ENCODE peak calls at places on chromosomes 4 and X, in eight cellular contexts. F is AG10803, B is lower lobe of right lung, C is GM10248, G is fibroblast of mammary gland, P is left lung, W is lower leg skin, U is upper lobe of left lung. Q is an unnamed sample.
A peak's percentile ranks its signal among the peaks of the same experiment; 100 is the strongest.

GRCh38 chr4:11446156-11446811 is 17.6 kb upstream of the HS3ST1 start:
- DNase-seq in F (no peak), B (no peak), C (no peak), G (no peak), P (no peak), W (no peak), U (no peak), Q (no peak)

GRCh38 chr4:124940387-124940786 is 227.9 kb upstream of the ANKRD50 start:
- DNase-seq in F (peak; percentile 96), B (no peak), C (no peak), G (peak; percentile 99), P (no peak), W (no peak), U (no peak), Q (no peak)

GRCh38 chr4:160835789-160836188 is 1328.0 kb downstream of the FSTL5 start:
- DNase-seq in F (no peak), B (no peak), C (no peak), G (no peak), P (no peak), W (no peak), U (no peak), Q (no peak)

GRCh38 chrX:155767101-155767878 is 113.9 kb upstream of the VAMP7 start:
- DNase-seq in F (peak; percentile 84), B (peak; percentile 44), C (no peak), G (peak; percentile 77), P (peak; percentile 47), W (no peak), U (peak; percentile 35), Q (no peak)

GRCh38 chr4:577499-578450 is 1.7 kb upstream of the TMEM271 start:
- DNase-seq in F (peak; percentile 4), B (no peak), C (no peak), G (peak; percentile 37), P (no peak), W (no peak), U (no peak), Q (no peak)

GRCh38 chr4:46818604-46819003 is 90.4 kb downstream of the COX7B2 start:
- DNase-seq in F (no peak), B (no peak), C (no peak), G (no peak), P (no peak), W (no peak), U (no peak), Q (no peak)

GRCh38 chr4:20474119-20474518 is 222.4 kb downstream of the SLIT2 start:
- DNase-seq in F (peak; percentile 21), B (no peak), C (no peak), G (peak; percentile 35), P (no peak), W (no peak), U (no peak), Q (no peak)

GRCh38 chr4:56910172-56910967 is 2.7 kb downstream of the REST start:
- DNase-seq in F (peak; percentile 32), B (no peak), C (no peak), G (no peak), P (no peak), W (no peak), U (no peak), Q (no peak)

GRCh38 chr4:128427832-128428366 is 140.3 kb upstream of the PGRMC2 start:
- DNase-seq in F (peak; percentile 78), B (peak; percentile 61), C (no peak), G (peak; percentile 79), P (peak; percentile 62), W (no peak), U (peak; percentile 84), Q (no peak)

GRCh38 chrX:81412428-81412827 is 210.5 kb downstream of the SH3BGRL start:
- DNase-seq in F (no peak), B (no peak), C (no peak), G (no peak), P (no peak), W (no peak), U (no peak), Q (no peak)

GRCh38 chr4:182826391-182826790 is 90.8 kb downstream of the DCTD start:
- DNase-seq in F (no peak), B (no peak), C (no peak), G (no peak), P (no peak), W (no peak), U (no peak), Q (no peak)

GRCh38 chr4:110411599-110412011 is 64.3 kb upstream of the ENPEP start:
- DNase-seq in F (no peak), B (no peak), C (no peak), G (no peak), P (no peak), W (no peak), U (no peak), Q (no peak)

GRCh38 chr4:16914208-16914607 is 15.8 kb upstream of the LDB2 start:
- DNase-seq in F (peak; percentile 55), B (no peak), C (no peak), G (peak; percentile 54), P (no peak), W (no peak), U (no peak), Q (no peak)

GRCh38 chr4:118729287-118730286 is 44.4 kb downstream of the METTL14 start:
- DNase-seq in F (peak; percentile 78), B (no peak), C (no peak), G (peak; percentile 72), P (no peak), W (no peak), U (no peak), Q (no peak)

GRCh38 chrX:153571159-153571908 is 27.6 kb downstream of the CCNQ start:
- DNase-seq in F (no peak), B (no peak), C (no peak), G (no peak), P (no peak), W (no peak), U (no peak), Q (no peak)

GRCh38 chrX:153576961-153577360 is 22.0 kb downstream of the CCNQ start:
- DNase-seq in F (no peak), B (no peak), C (no peak), G (no peak), P (no peak), W (no peak), U (no peak), Q (no peak)

GRCh38 chrX:153576239-153576870 is 22.6 kb downstream of the CCNQ start:
- DNase-seq in F (no peak), B (no peak), C (no peak), G (no peak), P (no peak), W (no peak), U (no peak), Q (no peak)

GRCh38 chrX:153572601-153573000 is 26.3 kb downstream of the CCNQ start:
- DNase-seq in F (no peak), B (no peak), C (no peak), G (no peak), P (no peak), W (no peak), U (no peak), Q (no peak)

GRCh38 chrX:153573999-153574398 is 24.9 kb downstream of the CCNQ start:
- DNase-seq in F (no peak), B (no peak), C (peak; percentile 34), G (no peak), P (no peak), W (no peak), U (no peak), Q (no peak)
- TF ChIP-seq CTCF in F (no peak), B (no peak), C (no peak), G (no peak), P (no peak), W (no peak), U (no peak), Q (no peak)

DNA sequence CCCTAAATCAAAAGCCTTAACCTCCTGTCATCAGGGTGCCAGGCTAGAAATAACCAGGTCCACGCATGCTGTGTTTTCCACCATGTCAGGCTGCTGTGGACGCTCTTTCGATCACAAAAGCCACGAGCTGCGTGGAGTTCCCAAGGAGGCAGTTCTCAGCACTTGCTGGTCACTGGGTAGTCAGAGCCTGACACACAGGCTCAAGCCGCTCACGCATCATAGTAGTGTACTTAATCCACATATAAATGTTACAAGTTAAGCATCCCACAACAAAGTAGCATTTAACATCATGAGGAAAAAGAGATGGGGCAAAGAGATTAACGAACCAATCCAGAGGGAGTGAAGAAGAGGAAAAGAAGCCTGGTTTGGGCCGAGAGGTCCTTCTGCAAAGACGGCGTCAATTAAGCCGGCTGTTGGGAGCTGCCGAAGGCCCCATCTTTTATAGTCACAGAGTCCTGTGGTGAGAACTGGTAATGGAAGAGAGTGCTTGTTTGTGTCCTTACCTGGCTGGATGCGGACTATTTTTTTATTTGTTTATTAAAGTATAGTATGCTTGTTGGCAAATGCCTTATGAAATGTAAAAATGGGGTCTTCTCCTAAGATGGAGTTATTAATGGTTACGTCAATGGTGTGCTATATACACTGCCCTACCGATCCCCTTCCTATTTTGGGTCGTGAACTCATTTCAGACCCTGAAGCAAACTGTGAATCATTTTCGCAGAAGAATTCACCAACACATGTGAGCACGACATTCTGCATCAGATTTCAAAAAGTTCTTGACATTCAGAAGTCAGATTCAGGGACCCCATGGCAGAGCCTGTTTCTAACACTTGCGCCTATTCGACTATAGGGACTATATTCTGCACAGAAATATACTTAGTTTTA is 675 bp downstream of the PRIMPOL start:
- DNase-seq in F (peak; percentile 43), B (no peak), C (no peak), G (peak; percentile 63), P (peak; percentile 37), W (no peak), U (peak; percentile 35), Q (no peak)
- TF ChIP-seq CTCF in F (no peak), B (no peak), C (no peak), G (no peak), P (no peak), W (no peak), U (no peak), Q (no peak)

DNA sequence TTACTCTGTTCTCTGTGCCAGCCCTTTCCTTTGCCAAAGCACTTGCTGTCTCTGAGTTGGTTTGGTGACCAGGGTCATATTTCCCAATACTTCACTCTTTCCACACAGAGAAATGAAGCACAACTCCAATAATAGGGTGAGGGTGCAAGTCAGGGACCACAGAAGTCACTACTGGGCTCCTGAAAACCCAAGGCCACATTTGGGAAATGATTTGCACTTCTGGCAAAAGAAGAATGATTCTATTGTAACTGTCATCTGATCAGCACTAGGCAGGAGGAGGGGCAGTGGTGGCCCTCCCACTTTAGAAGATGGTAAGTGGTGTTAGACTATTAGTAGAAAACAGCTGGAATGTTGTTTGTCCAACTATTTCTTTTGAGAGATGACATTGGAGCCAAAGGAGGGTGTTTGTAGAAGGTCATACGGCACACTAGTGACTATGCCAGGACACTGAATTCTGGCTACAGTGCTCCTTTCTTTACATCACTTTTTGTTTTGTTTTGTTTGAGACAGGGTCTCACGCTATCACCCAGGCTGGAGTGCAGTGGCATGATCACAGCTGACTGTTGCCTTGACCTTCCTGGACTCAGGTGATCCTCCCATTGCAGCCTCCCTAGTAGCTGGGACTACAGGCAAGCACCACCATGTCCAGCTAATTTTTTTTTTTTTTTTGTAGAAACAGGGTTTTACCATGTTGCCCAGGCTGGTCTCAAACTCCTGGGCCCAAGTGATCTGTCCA is 10.8 kb upstream of the HADH start:
- DNase-seq in F (no peak), B (no peak), C (no peak), G (no peak), P (no peak), W (no peak), U (no peak), Q (no peak)
- TF ChIP-seq CTCF in F (no peak), B (no peak), C (no peak), G (no peak), P (no peak), W (no peak), U (no peak), Q (no peak)

DNA sequence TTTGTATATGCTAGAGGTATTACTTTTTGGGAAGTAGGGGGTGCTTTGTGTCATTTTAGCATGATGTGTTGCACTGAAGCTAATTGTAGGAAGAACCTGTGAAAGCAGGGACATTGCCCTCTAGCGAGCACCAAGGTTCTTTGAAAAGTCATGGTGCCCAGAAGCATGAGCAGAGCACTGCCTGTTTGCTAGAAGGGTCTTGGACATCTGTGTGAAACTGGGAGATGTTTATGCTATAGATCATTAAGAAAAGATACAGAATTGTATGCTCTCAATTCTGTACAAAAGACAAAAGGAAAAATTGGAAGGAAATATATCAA is 14.7 kb downstream of the GRPR start:
- DNase-seq in F (no peak), B (no peak), C (peak; percentile 15), G (no peak), P (no peak), W (no peak), U (no peak), Q (no peak)
- TF ChIP-seq CTCF in F (no peak), B (no peak), C (peak; percentile 7), G (peak; percentile 2), P (no peak), W (no peak), U (no peak), Q (no peak)